ENCODE peak calls at places on chromosomes 7 and 10, in ten cellular contexts. One of them, this sample, is unnamed.

GRCh38 chr7:142714375-142714774 is 34.9 kb upstream of the PRSS1 start:
- DNase-seq in non-pigmented ciliary epithelial cell: no peak
- DNase-seq in NCI-H2171 treated with DMSO at 0.1 percent for 48 hours: no peak
- DNase-seq in NCI-H1105: no peak
- DNase-seq in AG04450: no peak
- DNase-seq in NCI-H69: no peak
- DNase-seq in stimulated activated CD8-positive, alpha-beta memory T cell treated with anti-CD3 and anti-CD28 coated beads, Interleukin-15, amount 100 ng/mL, for 4 hours: no peak
- DNase-seq in lower leg skin: no peak
- DNase-seq in NCI-H1417: no peak
- DNase-seq in A549: no peak
- DNase-seq in this sample: no peak

GRCh38 chr10:17219024-17219423 is 9.0 kb upstream of the VIM start:
- DNase-seq in lower leg skin: no peak
- DNase-seq in NCI-H69: no peak
- DNase-seq in non-pigmented ciliary epithelial cell: no peak
- DNase-seq in A549: no peak
- DNase-seq in AG04450: no peak
- DNase-seq in NCI-H1417: no peak
- DNase-seq in stimulated activated CD8-positive, alpha-beta memory T cell treated with anti-CD3 and anti-CD28 coated beads, Interleukin-15, amount 100 ng/mL, for 4 hours: no peak
- DNase-seq in NCI-H2171 treated with DMSO at 0.1 percent for 48 hours: no peak
- DNase-seq in NCI-H1105: no peak
- DNase-seq in this sample: no peak

GRCh38 chr10:132632851-132633684 is 95.5 kb downstream of the INPP5A start:
- DNase-seq in lower leg skin: no peak
- DNase-seq in NCI-H69: no peak
- DNase-seq in AG04450: peak
- DNase-seq in stimulated activated CD8-positive, alpha-beta memory T cell treated with anti-CD3 and anti-CD28 coated beads, Interleukin-15, amount 100 ng/mL, for 4 hours: no peak
- DNase-seq in NCI-H1417: no peak
- DNase-seq in A549: no peak
- DNase-seq in NCI-H1105: no peak
- DNase-seq in non-pigmented ciliary epithelial cell: no peak
- DNase-seq in NCI-H2171 treated with DMSO at 0.1 percent for 48 hours: no peak
- DNase-seq in this sample: peak

GRCh38 chr10:49690673-49691356 is 11.4 kb downstream of the C10orf53 start:
- DNase-seq in non-pigmented ciliary epithelial cell: no peak
- DNase-seq in NCI-H1105: no peak
- DNase-seq in AG04450: no peak
- DNase-seq in A549: no peak
- DNase-seq in lower leg skin: no peak
- DNase-seq in NCI-H69: peak
- DNase-seq in NCI-H2171 treated with DMSO at 0.1 percent for 48 hours: no peak
- DNase-seq in NCI-H1417: no peak
- DNase-seq in stimulated activated CD8-positive, alpha-beta memory T cell treated with anti-CD3 and anti-CD28 coated beads, Interleukin-15, amount 100 ng/mL, for 4 hours: no peak
- DNase-seq in this sample: no peak

GRCh38 chr7:42096681-42097637 is 140.1 kb downstream of the GLI3 start:
- DNase-seq in NCI-H2171 treated with DMSO at 0.1 percent for 48 hours: no peak
- DNase-seq in NCI-H1105: no peak
- DNase-seq in NCI-H1417: no peak
- DNase-seq in stimulated activated CD8-positive, alpha-beta memory T cell treated with anti-CD3 and anti-CD28 coated beads, Interleukin-15, amount 100 ng/mL, for 4 hours: no peak
- DNase-seq in NCI-H69: no peak
- DNase-seq in AG04450: no peak
- DNase-seq in lower leg skin: no peak
- DNase-seq in A549: no peak
- DNase-seq in non-pigmented ciliary epithelial cell: no peak
- DNase-seq in this sample: peak

GRCh38 chr7:38558786-38559185 is 72.4 kb downstream of the AMPH start:
- DNase-seq in NCI-H69: peak
- DNase-seq in NCI-H2171 treated with DMSO at 0.1 percent for 48 hours: peak
- DNase-seq in A549: no peak
- DNase-seq in NCI-H1417: no peak
- DNase-seq in non-pigmented ciliary epithelial cell: no peak
- DNase-seq in NCI-H1105: no peak
- DNase-seq in AG04450: no peak
- DNase-seq in lower leg skin: no peak
- DNase-seq in stimulated activated CD8-positive, alpha-beta memory T cell treated with anti-CD3 and anti-CD28 coated beads, Interleukin-15, amount 100 ng/mL, for 4 hours: no peak
- DNase-seq in this sample: no peak

GRCh38 chr10:99782447-99783286 is at the start of gene ABCC2:
- DNase-seq in NCI-H1417: no peak
- DNase-seq in NCI-H2171 treated with DMSO at 0.1 percent for 48 hours: no peak
- DNase-seq in AG04450: no peak
- DNase-seq in NCI-H69: no peak
- DNase-seq in stimulated activated CD8-positive, alpha-beta memory T cell treated with anti-CD3 and anti-CD28 coated beads, Interleukin-15, amount 100 ng/mL, for 4 hours: no peak
- DNase-seq in lower leg skin: no peak
- DNase-seq in non-pigmented ciliary epithelial cell: no peak
- DNase-seq in NCI-H1105: no peak
- DNase-seq in A549: peak
- DNase-seq in this sample: no peak

GRCh38 chr7:131480384-131481315 is 75.8 kb downstream of the PODXL start:
- DNase-seq in non-pigmented ciliary epithelial cell: peak
- DNase-seq in NCI-H1105: no peak
- DNase-seq in A549: peak
- DNase-seq in NCI-H2171 treated with DMSO at 0.1 percent for 48 hours: no peak
- DNase-seq in stimulated activated CD8-positive, alpha-beta memory T cell treated with anti-CD3 and anti-CD28 coated beads, Interleukin-15, amount 100 ng/mL, for 4 hours: no peak
- DNase-seq in NCI-H69: no peak
- DNase-seq in NCI-H1417: no peak
- DNase-seq in lower leg skin: no peak
- DNase-seq in AG04450: no peak
- DNase-seq in this sample: peak

GRCh38 chr7:118245267-118246040 is 20.9 kb downstream of the ANKRD7 start:
- DNase-seq in NCI-H1105: no peak
- DNase-seq in lower leg skin: no peak
- DNase-seq in non-pigmented ciliary epithelial cell: no peak
- DNase-seq in AG04450: no peak
- DNase-seq in NCI-H69: no peak
- DNase-seq in stimulated activated CD8-positive, alpha-beta memory T cell treated with anti-CD3 and anti-CD28 coated beads, Interleukin-15, amount 100 ng/mL, for 4 hours: no peak
- DNase-seq in A549: no peak
- DNase-seq in NCI-H2171 treated with DMSO at 0.1 percent for 48 hours: no peak
- DNase-seq in NCI-H1417: no peak
- DNase-seq in this sample: no peak

GRCh38 chr7:70338061-70338460 is 739.8 kb downstream of the AUTS2 start:
- DNase-seq in lower leg skin: no peak
- DNase-seq in AG04450: no peak
- DNase-seq in non-pigmented ciliary epithelial cell: no peak
- DNase-seq in NCI-H1105: peak
- DNase-seq in NCI-H1417: no peak
- DNase-seq in NCI-H2171 treated with DMSO at 0.1 percent for 48 hours: no peak
- DNase-seq in A549: no peak
- DNase-seq in stimulated activated CD8-positive, alpha-beta memory T cell treated with anti-CD3 and anti-CD28 coated beads, Interleukin-15, amount 100 ng/mL, for 4 hours: no peak
- DNase-seq in NCI-H69: peak
- DNase-seq in this sample: no peak

GRCh38 chr10:90665905-90666662 is 191.8 kb downstream of the HTR7 start:
- DNase-seq in NCI-H1417: no peak
- DNase-seq in NCI-H69: no peak
- DNase-seq in NCI-H2171 treated with DMSO at 0.1 percent for 48 hours: peak
- DNase-seq in stimulated activated CD8-positive, alpha-beta memory T cell treated with anti-CD3 and anti-CD28 coated beads, Interleukin-15, amount 100 ng/mL, for 4 hours: no peak
- DNase-seq in AG04450: no peak
- DNase-seq in NCI-H1105: no peak
- DNase-seq in A549: no peak
- DNase-seq in non-pigmented ciliary epithelial cell: no peak
- DNase-seq in lower leg skin: no peak
- DNase-seq in this sample: no peak

GRCh38 chr7:54944179-54944578 is 74.6 kb upstream of the EGFR start:
- DNase-seq in non-pigmented ciliary epithelial cell: no peak
- DNase-seq in stimulated activated CD8-positive, alpha-beta memory T cell treated with anti-CD3 and anti-CD28 coated beads, Interleukin-15, amount 100 ng/mL, for 4 hours: no peak
- DNase-seq in NCI-H1105: no peak
- DNase-seq in AG04450: no peak
- DNase-seq in NCI-H2171 treated with DMSO at 0.1 percent for 48 hours: no peak
- DNase-seq in NCI-H69: no peak
- DNase-seq in lower leg skin: no peak
- DNase-seq in NCI-H1417: no peak
- DNase-seq in A549: no peak
- DNase-seq in this sample: no peak

GRCh38 chr7:151485006-151485732 is 34.5 kb downstream of the RHEB start:
- DNase-seq in stimulated activated CD8-positive, alpha-beta memory T cell treated with anti-CD3 and anti-CD28 coated beads, Interleukin-15, amount 100 ng/mL, for 4 hours: no peak
- DNase-seq in AG04450: peak
- DNase-seq in NCI-H69: no peak
- DNase-seq in NCI-H1105: no peak
- DNase-seq in NCI-H1417: no peak
- DNase-seq in non-pigmented ciliary epithelial cell: peak
- DNase-seq in A549: peak
- DNase-seq in lower leg skin: no peak
- DNase-seq in NCI-H2171 treated with DMSO at 0.1 percent for 48 hours: no peak
- DNase-seq in this sample: peak

GRCh38 chr10:113971349-113971973 is 72.2 kb upstream of the ADRB1 start:
- DNase-seq in NCI-H1105: no peak
- DNase-seq in stimulated activated CD8-positive, alpha-beta memory T cell treated with anti-CD3 and anti-CD28 coated beads, Interleukin-15, amount 100 ng/mL, for 4 hours: no peak
- DNase-seq in NCI-H2171 treated with DMSO at 0.1 percent for 48 hours: no peak
- DNase-seq in A549: no peak
- DNase-seq in NCI-H1417: no peak
- DNase-seq in AG04450: no peak
- DNase-seq in NCI-H69: no peak
- DNase-seq in non-pigmented ciliary epithelial cell: no peak
- DNase-seq in lower leg skin: no peak
- DNase-seq in this sample: no peak

GRCh38 chr7:18481776-18482175 is 13.8 kb upstream of the HDAC9 start:
- DNase-seq in non-pigmented ciliary epithelial cell: no peak
- DNase-seq in NCI-H69: peak
- DNase-seq in lower leg skin: no peak
- DNase-seq in NCI-H1417: no peak
- DNase-seq in AG04450: no peak
- DNase-seq in A549: no peak
- DNase-seq in NCI-H2171 treated with DMSO at 0.1 percent for 48 hours: no peak
- DNase-seq in NCI-H1105: no peak
- DNase-seq in stimulated activated CD8-positive, alpha-beta memory T cell treated with anti-CD3 and anti-CD28 coated beads, Interleukin-15, amount 100 ng/mL, for 4 hours: no peak
- DNase-seq in this sample: no peak

GRCh38 chr10:132277311-132277741 is 30.4 kb downstream of the STK32C start:
- DNase-seq in NCI-H1105: no peak
- DNase-seq in NCI-H69: no peak
- DNase-seq in NCI-H1417: no peak
- DNase-seq in AG04450: no peak
- DNase-seq in stimulated activated CD8-positive, alpha-beta memory T cell treated with anti-CD3 and anti-CD28 coated beads, Interleukin-15, amount 100 ng/mL, for 4 hours: no peak
- DNase-seq in lower leg skin: no peak
- DNase-seq in A549: no peak
- DNase-seq in non-pigmented ciliary epithelial cell: no peak
- DNase-seq in NCI-H2171 treated with DMSO at 0.1 percent for 48 hours: no peak
- DNase-seq in this sample: no peak

GRCh38 chr7:2633538-2634264 is 1.9 kb downstream of the TTYH3 start:
- DNase-seq in AG04450: peak
- DNase-seq in NCI-H2171 treated with DMSO at 0.1 percent for 48 hours: no peak
- DNase-seq in A549: peak
- DNase-seq in lower leg skin: no peak
- DNase-seq in NCI-H1105: no peak
- DNase-seq in non-pigmented ciliary epithelial cell: peak
- DNase-seq in stimulated activated CD8-positive, alpha-beta memory T cell treated with anti-CD3 and anti-CD28 coated beads, Interleukin-15, amount 100 ng/mL, for 4 hours: peak
- DNase-seq in NCI-H69: peak
- DNase-seq in NCI-H1417: no peak
- DNase-seq in this sample: peak

GRCh38 chr10:25261571-25261970 is 86.8 kb downstream of the GPR158 start:
- DNase-seq in lower leg skin: no peak
- DNase-seq in NCI-H69: peak
- DNase-seq in NCI-H2171 treated with DMSO at 0.1 percent for 48 hours: no peak
- DNase-seq in NCI-H1417: peak
- DNase-seq in A549: no peak
- DNase-seq in AG04450: no peak
- DNase-seq in stimulated activated CD8-positive, alpha-beta memory T cell treated with anti-CD3 and anti-CD28 coated beads, Interleukin-15, amount 100 ng/mL, for 4 hours: no peak
- DNase-seq in NCI-H1105: peak
- DNase-seq in non-pigmented ciliary epithelial cell: no peak
- DNase-seq in this sample: no peak

GRCh38 chr7:87599336-87599735 is 1.3 kb downstream of the ABCB1 start:
- DNase-seq in AG04450: no peak
- DNase-seq in non-pigmented ciliary epithelial cell: no peak
- DNase-seq in NCI-H69: peak
- DNase-seq in lower leg skin: no peak
- DNase-seq in NCI-H2171 treated with DMSO at 0.1 percent for 48 hours: no peak
- DNase-seq in stimulated activated CD8-positive, alpha-beta memory T cell treated with anti-CD3 and anti-CD28 coated beads, Interleukin-15, amount 100 ng/mL, for 4 hours: peak
- DNase-seq in NCI-H1105: no peak
- DNase-seq in NCI-H1417: no peak
- DNase-seq in A549: no peak
- DNase-seq in this sample: no peak

GRCh38 chr10:117830832-117831231 is 215.9 kb downstream of the RAB11FIP2 start:
- DNase-seq in NCI-H1105: no peak
- DNase-seq in A549: no peak
- DNase-seq in stimulated activated CD8-positive, alpha-beta memory T cell treated with anti-CD3 and anti-CD28 coated beads, Interleukin-15, amount 100 ng/mL, for 4 hours: no peak
- DNase-seq in NCI-H69: peak
- DNase-seq in lower leg skin: no peak
- DNase-seq in NCI-H2171 treated with DMSO at 0.1 percent for 48 hours: no peak
- DNase-seq in non-pigmented ciliary epithelial cell: no peak
- DNase-seq in NCI-H1417: no peak
- DNase-seq in AG04450: no peak
- DNase-seq in this sample: no peak

GRCh38 chr10:102508506-102508905 is 4.7 kb downstream of the SUFU start:
- DNase-seq in lower leg skin: no peak
- DNase-seq in NCI-H2171 treated with DMSO at 0.1 percent for 48 hours: no peak
- DNase-seq in NCI-H1417: no peak
- DNase-seq in NCI-H1105: no peak
- DNase-seq in non-pigmented ciliary epithelial cell: no peak
- DNase-seq in stimulated activated CD8-positive, alpha-beta memory T cell treated with anti-CD3 and anti-CD28 coated beads, Interleukin-15, amount 100 ng/mL, for 4 hours: no peak
- DNase-seq in NCI-H69: no peak
- DNase-seq in AG04450: no peak
- DNase-seq in A549: no peak
- DNase-seq in this sample: no peak

GRCh38 chr10:127976701-127977367 is 69.9 kb downstream of the PTPRE start:
- DNase-seq in A549: no peak
- DNase-seq in lower leg skin: no peak
- DNase-seq in NCI-H69: no peak
- DNase-seq in non-pigmented ciliary epithelial cell: no peak
- DNase-seq in NCI-H1417: no peak
- DNase-seq in NCI-H1105: no peak
- DNase-seq in stimulated activated CD8-positive, alpha-beta memory T cell treated with anti-CD3 and anti-CD28 coated beads, Interleukin-15, amount 100 ng/mL, for 4 hours: no peak
- DNase-seq in NCI-H2171 treated with DMSO at 0.1 percent for 48 hours: no peak
- DNase-seq in AG04450: no peak
- DNase-seq in this sample: no peak

GRCh38 chr7:129574487-129574886 is 37.0 kb upstream of the NRF1 start:
- DNase-seq in non-pigmented ciliary epithelial cell: peak
- DNase-seq in NCI-H2171 treated with DMSO at 0.1 percent for 48 hours: peak
- DNase-seq in NCI-H69: no peak
- DNase-seq in stimulated activated CD8-positive, alpha-beta memory T cell treated with anti-CD3 and anti-CD28 coated beads, Interleukin-15, amount 100 ng/mL, for 4 hours: no peak
- DNase-seq in NCI-H1105: no peak
- DNase-seq in A549: peak
- DNase-seq in AG04450: peak
- DNase-seq in lower leg skin: no peak
- DNase-seq in NCI-H1417: no peak
- DNase-seq in this sample: peak

This sample was measured in GM03348.